ENCODE peak calls at places on chromosomes 12 and 14, in ten cellular contexts. X is heart left ventricle; K is DMS 273 treated with DMSO at 0.1 percent for 48 hours; D is T-helper 9 cell; Q is NCI-H1105; G is cardiac muscle cell; N is LoVo; E is stimulated activated CD4-positive, alpha-beta T cell treated with anti-CD3 and anti-CD28 coated beads, Interleukin-4, amount 100 ng/mL, for 24 hours; P is activated CD8-positive, alpha-beta memory T cell treated with anti-CD3 and anti-CD28 coated beads for 1 hour; S is MV-4-11. R is an unnamed sample.

GRCh38 chr14:28382460-28383220 is 383.9 kb upstream of the FOXG1 start:
- DNase-seq in N (peak), K (no peak), D (no peak), E (no peak), S (no peak), P (no peak), X (no peak), G (peak), Q (no peak), R (no peak)

GRCh38 chr12:18643673-18644072 is 94.1 kb downstream of the PLCZ1 start:
- DNase-seq in X (no peak), S (no peak), K (no peak), E (no peak), Q (no peak), G (peak), D (no peak), P (no peak), N (no peak), R (no peak)

GRCh38 chr12:112261559-112261958 is 120.7 kb downstream of the HECTD4 start:
- DNase-seq in G (no peak), N (no peak), Q (no peak), P (no peak), D (no peak), K (no peak), X (no peak), E (no peak), S (no peak), R (no peak)

GRCh38 chr12:70549340-70550179 is 87.7 kb downstream of the PTPRB start:
- DNase-seq in S (no peak), N (no peak), E (no peak), P (no peak), D (no peak), X (no peak), Q (no peak), G (peak), K (no peak), R (no peak)

GRCh38 chr14:89549381-89550102 is 132.5 kb upstream of the FOXN3 start:
- DNase-seq in K (no peak), G (no peak), X (no peak), Q (no peak), S (no peak), E (no peak), D (no peak), N (no peak), P (no peak), R (no peak)

GRCh38 chr12:26787125-26787495 is 45.9 kb downstream of the ITPR2 start:
- DNase-seq in G (peak), S (no peak), N (no peak), Q (no peak), D (no peak), P (no peak), X (no peak), E (no peak), K (no peak), R (no peak)

GRCh38 chr14:48665077-48665784 is 920.9 kb downstream of the RPS29 start:
- DNase-seq in X (no peak), E (no peak), P (no peak), D (no peak), S (no peak), K (no peak), G (no peak), N (no peak), Q (no peak), R (no peak)

GRCh38 chr14:104110491-104111209 is 25.1 kb downstream of the ASPG start:
- DNase-seq in E (no peak), P (no peak), G (no peak), S (no peak), N (no peak), Q (no peak), X (peak), D (no peak), K (no peak), R (no peak)

GRCh38 chr12:26953447-26953846 is 15.2 kb downstream of the FGFR1OP2 start:
- DNase-seq in D (no peak), E (no peak), G (no peak), P (no peak), X (peak), N (no peak), Q (no peak), K (no peak), S (peak), R (no peak)

GRCh38 chr14:104657114-104657524 is 32.3 kb upstream of the INF2 start:
- DNase-seq in P (no peak), S (peak), G (no peak), N (no peak), E (no peak), K (no peak), D (no peak), Q (no peak), X (no peak), R (no peak)

GRCh38 chr12:97640826-97641225 is 178.2 kb downstream of the RMST start:
- DNase-seq in S (no peak), D (no peak), X (no peak), P (no peak), Q (no peak), E (no peak), N (no peak), K (no peak), G (no peak), R (no peak)

GRCh38 chr12:126899926-126900792 is 1366.8 kb upstream of the TMEM132C start:
- DNase-seq in N (no peak), K (no peak), G (no peak), P (no peak), Q (peak), E (no peak), S (no peak), D (no peak), X (no peak), R (no peak)

GRCh38 chr14:61103541-61104339 is 122.7 kb downstream of the SLC38A6 start:
- DNase-seq in P (no peak), Q (no peak), N (peak), G (peak), X (peak), E (peak), K (no peak), D (no peak), S (peak), R (no peak)

GRCh38 chr12:57605308-57606015 is 838 bp downstream of the DTX3 start:
- DNase-seq in G (no peak), Q (no peak), S (no peak), P (no peak), N (no peak), K (no peak), D (no peak), X (no peak), E (no peak), R (no peak)

GRCh38 chr12:79329933-79330332 is 360.8 kb downstream of the PAWR start:
- DNase-seq in X (no peak), G (no peak), Q (no peak), P (no peak), K (no peak), E (no peak), S (no peak), N (no peak), D (no peak), R (no peak)

GRCh38 chr12:43847427-43847826 is 11.5 kb downstream of the TMEM117 start:
- DNase-seq in E (no peak), Q (no peak), D (no peak), G (no peak), N (peak), P (no peak), S (peak), K (no peak), X (no peak), R (no peak)

GRCh38 chr12:106123551-106123991 is 15.2 kb downstream of the NUAK1 start:
- DNase-seq in Q (no peak), E (no peak), N (peak), X (peak), K (no peak), S (no peak), P (no peak), G (no peak), D (no peak), R (no peak)

GRCh38 chr14:92421756-92422155 is 91.8 kb upstream of the RIN3 start:
- DNase-seq in N (no peak), G (peak), E (no peak), Q (peak), K (no peak), X (no peak), D (no peak), P (no peak), S (peak), R (no peak)

GRCh38 chr12:64461634-64462414 is 9.9 kb downstream of the TBK1 start:
- DNase-seq in Q (no peak), K (no peak), P (no peak), X (no peak), S (no peak), D (no peak), N (no peak), G (peak), E (no peak), R (no peak)

GRCh38 chr14:35400707-35401421 is 3.7 kb downstream of the NFKBIA start:
- DNase-seq in E (peak), K (no peak), X (no peak), P (no peak), G (peak), D (peak), Q (no peak), N (no peak), S (peak), R (no peak)

GRCh38 chr12:125889742-125890141 is 824.5 kb downstream of the AACS start:
- DNase-seq in X (no peak), S (no peak), G (no peak), Q (no peak), P (no peak), D (no peak), E (no peak), K (peak), N (no peak), R (no peak)

GRCh38 chr12:62643470-62643869 is 176.8 kb downstream of the MON2 start:
- DNase-seq in E (no peak), S (no peak), G (no peak), X (no peak), K (no peak), N (no peak), P (no peak), D (no peak), Q (no peak), R (no peak)

GRCh38 chr12:103757248-103757647 is 83.8 kb downstream of the NT5DC3 start:
- DNase-seq in N (no peak), K (no peak), D (no peak), S (no peak), X (no peak), E (no peak), Q (no peak), P (no peak), G (no peak), R (no peak)

GRCh38 chr12:50641566-50641965 is 122.3 kb upstream of the ATF1 start:
- DNase-seq in D (no peak), K (no peak), X (no peak), Q (no peak), P (no peak), S (no peak), G (no peak), N (no peak), E (no peak), R (no peak)

GRCh38 chr14:22305563-22306127 is 283.4 kb downstream of the DAD1 start:
- DNase-seq in X (no peak), E (no peak), G (no peak), N (no peak), P (no peak), S (peak), Q (no peak), D (no peak), K (no peak), R (no peak)

GRCh38 chr14:54782803-54783659 is 119.6 kb downstream of the GCH1 start:
- DNase-seq in D (no peak), K (no peak), S (peak), E (no peak), Q (peak), G (no peak), N (no peak), P (no peak), X (no peak), R (no peak)

GRCh38 chr12:18165422-18165871 is 75.5 kb upstream of the RERGL start:
- DNase-seq in D (no peak), E (no peak), K (no peak), G (peak), Q (peak), S (peak), P (no peak), X (no peak), N (no peak), R (no peak)

GRCh38 chr12:112705037-112705632 is 86.4 kb upstream of the RPH3A start:
- DNase-seq in N (no peak), X (no peak), Q (no peak), K (no peak), D (no peak), G (no peak), P (no peak), S (no peak), E (no peak), R (no peak)

GRCh38 chr12:89939468-89940215 is 231.0 kb upstream of the ATP2B1 start:
- DNase-seq in Q (no peak), N (peak), E (no peak), K (no peak), G (no peak), X (no peak), S (no peak), P (no peak), D (no peak), R (no peak)

GRCh38 chr14:69685716-69686115 is 74.3 kb downstream of the SUSD6 start:
- DNase-seq in S (no peak), X (peak), Q (peak), D (no peak), K (peak), N (no peak), G (peak), E (peak), P (no peak), R (no peak)

GRCh38 chr14:103625361-103626095 is 3.5 kb upstream of the KLC1 start:
- DNase-seq in K (no peak), S (peak), E (peak), Q (no peak), X (no peak), G (no peak), N (no peak), P (no peak), D (peak), R (peak)

GRCh38 chr12:1445807-1446206 is 148.6 kb downstream of the FBXL14 start:
- DNase-seq in D (no peak), X (no peak), S (no peak), K (no peak), E (no peak), G (no peak), P (no peak), N (no peak), Q (no peak), R (no peak)

GRCh38 chr14:51022769-51023168 is 72.1 kb downstream of the TRIM9 start:
- DNase-seq in X (no peak), K (no peak), S (no peak), G (no peak), P (no peak), D (no peak), Q (no peak), N (no peak), E (no peak), R (no peak)

GRCh38 chr12:116592116-116592637 is 33.0 kb downstream of the MAP1LC3B2 start:
- DNase-seq in P (no peak), K (no peak), D (no peak), X (peak), N (no peak), E (no peak), Q (no peak), S (no peak), G (peak), R (no peak)

R was measured in activated T-helper 1 cell treated with anti-CD3 and anti-CD28 coated beads, Interleukin-2, amount 50 U/mL, for 16 hours.